ENCODE peak calls at places on chromosome 16, in ten cellular contexts. K, D, H, A, X, O, R, M, N and C are unnamed samples.
A peak's percentile ranks its signal among the peaks of the same experiment; 100 is the strongest.

GRCh38 chr16:87924041-87924851 is 12.1 kb downstream of the CA5A start:
- DNase-seq in A (no peak), N (no peak), H (peak; percentile 47), M (peak; percentile 26), K (no peak), D (no peak), O (peak; percentile 29), R (no peak), X (no peak), C (no peak)

GRCh38 chr16:3590736-3591435 is 13.7 kb upstream of the NLRC3 start:
- DNase-seq in X (peak; percentile 40), N (no peak), M (no peak), D (no peak), H (no peak), R (no peak), O (no peak), K (no peak), A (no peak), C (no peak)

GRCh38 chr16:66481081-66481942 is 54.2 kb downstream of the BEAN1 start:
- DNase-seq in N (no peak), M (no peak), X (no peak), D (no peak), O (no peak), K (no peak), A (no peak), R (no peak), H (no peak), C (no peak)

GRCh38 chr16:15703029-15703736 is 53.1 kb downstream of the NDE1 start:
- DNase-seq in X (peak; percentile 6), O (no peak), M (no peak), K (no peak), A (no peak), H (no peak), N (no peak), D (no peak), R (no peak), C (no peak)

GRCh38 chr16:49748322-49748721 is 107.6 kb downstream of the ZNF423 start:
- DNase-seq in M (no peak), D (peak; percentile 82), K (no peak), N (no peak), H (peak; percentile 56), O (no peak), R (no peak), X (no peak), A (peak; percentile 64), C (no peak)

GRCh38 chr16:55506083-55506482 is 2.8 kb upstream of the LPCAT2 start:
- DNase-seq in H (no peak), N (no peak), X (no peak), K (no peak), A (no peak), D (no peak), R (no peak), M (no peak), O (no peak), C (no peak)

GRCh38 chr16:78925071-78925714 is 675.3 kb downstream of the MAF start:
- DNase-seq in R (peak; percentile 54), D (peak; percentile 11), H (no peak), N (no peak), K (peak; percentile 29), M (peak; percentile 23), A (no peak), X (no peak), O (no peak), C (no peak)

GRCh38 chr16:456891-457483 is 31.5 kb downstream of the RAB11FIP3 start:
- DNase-seq in O (no peak), H (no peak), X (peak; percentile 97), A (peak; percentile 62), D (peak; percentile 63), R (no peak), N (no peak), M (no peak), K (no peak), C (no peak)

GRCh38 chr16:48526058-48526957 is 83.7 kb downstream of the N4BP1 start:
- DNase-seq in D (peak; percentile 24), H (peak; percentile 21), N (no peak), A (no peak), K (peak; percentile 50), M (peak; percentile 73), R (peak; percentile 22), X (peak; percentile 30), O (peak; percentile 30), C (no peak)

GRCh38 chr16:48539485-48540221 is 70.3 kb downstream of the N4BP1 start:
- DNase-seq in A (no peak), O (no peak), R (no peak), X (no peak), D (no peak), K (no peak), M (no peak), H (no peak), N (no peak), C (no peak)